ENCODE peak calls at places on chromosomes 2 and 18, in eight cellular contexts. H, M, K, E, Y, O, P and L are unnamed samples.

GRCh38 chr2:188158337-188159100 is 133.2 kb upstream of the GULP1 start:
- DNase-seq in K (peak; percentile 26), Y (peak; percentile 23), O (no peak), H (peak; percentile 40), M (no peak), E (no peak), P (no peak), L (no peak)

GRCh38 chr18:74604774-74605173 is 7.1 kb downstream of the ZNF407 start:
- DNase-seq in H (peak; percentile 67), K (no peak), M (no peak), E (no peak), Y (no peak), O (no peak), P (no peak), L (no peak)

GRCh38 chr18:8117008-8117376 is 492.2 kb upstream of the RAB12 start:
- DNase-seq in M (no peak), E (no peak), H (peak; percentile 51), K (no peak), Y (peak; percentile 39), O (no peak), P (no peak), L (no peak)

GRCh38 chr18:32351014-32351413 is 119.7 kb downstream of the GAREM1 start:
- DNase-seq in H (peak; percentile 26), M (no peak), O (no peak), E (no peak), Y (no peak), P (no peak), K (no peak), L (no peak)

GRCh38 chr2:218291934-218292699 is at the start of gene TMBIM1:
- DNase-seq in E (peak; percentile 46), H (peak; percentile 58), K (peak; percentile 86), O (peak; percentile 77), P (no peak), M (peak; percentile 66), Y (peak; percentile 69), L (peak; percentile 78)

GRCh38 chr2:182616471-182617393 is 99.3 kb upstream of the DNAJC10 start:
- DNase-seq in K (no peak), Y (peak; percentile 4), P (peak; percentile 78), H (peak; percentile 69), M (no peak), O (no peak), E (no peak), L (no peak)

GRCh38 chr2:237752761-237753165 is 45.8 kb upstream of the RBM44 start:
- DNase-seq in E (no peak), O (no peak), K (no peak), Y (no peak), H (no peak), P (no peak), M (no peak), L (no peak)

GRCh38 chr2:30232027-30232800 is 880 bp downstream of the LBH start:
- DNase-seq in K (no peak), O (peak; percentile 77), Y (peak; percentile 75), H (peak; percentile 47), E (no peak), P (no peak), M (peak; percentile 54), L (peak; percentile 63)

GRCh38 chr18:67621025-67621713 is 104.6 kb upstream of the DSEL start:
- DNase-seq in K (no peak), M (no peak), O (no peak), P (no peak), H (no peak), E (no peak), Y (no peak), L (no peak)

GRCh38 chr2:42241517-42241916 is 72.4 kb downstream of the EML4 start:
- DNase-seq in O (no peak), H (no peak), E (no peak), M (no peak), K (no peak), Y (no peak), P (no peak), L (no peak)

GRCh38 chr2:102698369-102699111 is 63.3 kb upstream of the TMEM182 start:
- DNase-seq in Y (no peak), M (no peak), H (no peak), P (no peak), O (no peak), E (no peak), K (peak; percentile 29), L (no peak)

GRCh38 chr2:207676827-207677354 is 34.5 kb upstream of the CCNYL1 start:
- DNase-seq in H (peak; percentile 91), O (no peak), K (peak; percentile 58), M (no peak), E (no peak), Y (peak; percentile 55), P (peak; percentile 71), L (no peak)